ENCODE peak calls at places on chromosomes 11 and 22, in eight cellular contexts. J is prostate gland; S is CD8-positive, alpha-beta T cell; W is colonic mucosa; G is fibroblast of lung; C is mucosa of descending colon; M is PC-9; X is PC-3. D is an unnamed sample.

GRCh38 chr22:38345782-38346181 is 28.5 kb upstream of the CSNK1E start:
- DNase-seq in C (no peak), W (no peak), S (no peak), J (peak; percentile 3), M (no peak), G (no peak), X (no peak), D (no peak)

GRCh38 chr11:17719028-17719939 is at the start of gene MYOD1:
- DNase-seq in W (no peak), G (no peak), X (no peak), M (no peak), S (no peak), J (no peak), C (no peak), D (no peak)

GRCh38 chr22:28882545-28882877 is 861 bp upstream of the ZNRF3 start:
- DNase-seq in G (no peak), M (no peak), S (no peak), X (no peak), C (no peak), J (no peak), W (no peak), D (no peak)

GRCh38 chr22:20885557-20886323 is 26.9 kb downstream of the SNAP29 start:
- DNase-seq in J (peak; percentile 87), W (peak; percentile 92), X (peak; percentile 78), M (peak; percentile 85), S (peak; percentile 18), C (peak; percentile 91), G (peak; percentile 84), D (peak; percentile 91)

GRCh38 chr22:50473855-50474671 is 772 bp downstream of the SBF1 start:
- DNase-seq in C (peak; percentile 70), S (no peak), M (peak; percentile 46), J (no peak), X (peak; percentile 10), G (peak; percentile 55), W (peak; percentile 47), D (peak; percentile 44)

GRCh38 chr22:29375436-29376076 is 12.8 kb downstream of the AP1B1 start:
- DNase-seq in S (no peak), C (no peak), M (no peak), J (no peak), X (no peak), W (no peak), G (peak; percentile 16), D (no peak)

GRCh38 chr11:100581318-100581717 is 105.8 kb upstream of the ARHGAP42 start:
- DNase-seq in G (no peak), X (peak; percentile 51), S (no peak), C (no peak), M (no peak), W (no peak), J (no peak), D (no peak)

GRCh38 chr11:115886111-115886733 is 382.0 kb upstream of the CADM1 start:
- DNase-seq in W (no peak), G (no peak), M (no peak), J (no peak), C (no peak), S (no peak), X (no peak), D (no peak)

GRCh38 chr11:31133064-31133463 is 236.5 kb downstream of the DCDC1 start:
- DNase-seq in C (no peak), M (no peak), S (no peak), X (no peak), J (no peak), W (no peak), G (no peak), D (no peak)

GRCh38 chr11:10076458-10077141 is 217.4 kb downstream of the SBF2 start:
- DNase-seq in C (peak; percentile 36), W (peak; percentile 31), G (peak; percentile 73), M (no peak), J (peak; percentile 15), S (no peak), X (peak; percentile 59), D (peak; percentile 39)

GRCh38 chr22:17119481-17120202 is 1.5 kb downstream of the TMEM121B start:
- DNase-seq in J (no peak), S (no peak), M (no peak), W (peak; percentile 45), G (peak; percentile 17), X (peak; percentile 3), C (peak; percentile 73), D (peak; percentile 62)

GRCh38 chr22:49303781-49304461 is 523.8 kb downstream of the BRD1 start:
- DNase-seq in X (no peak), J (no peak), S (no peak), C (no peak), M (no peak), W (peak; percentile 14), G (no peak), D (no peak)

GRCh38 chr11:71580057-71581003 is 2.3 kb downstream of the KRTAP5-11 start:
- DNase-seq in M (peak; percentile 63), W (peak; percentile 69), X (peak; percentile 88), J (peak; percentile 79), C (no peak), S (no peak), G (peak; percentile 75), D (peak; percentile 74)

GRCh38 chr22:23583836-23584235 is 3.7 kb upstream of the IGLL1 start:
- DNase-seq in W (no peak), X (no peak), S (no peak), M (no peak), G (no peak), C (no peak), J (no peak), D (no peak)

DNA sequence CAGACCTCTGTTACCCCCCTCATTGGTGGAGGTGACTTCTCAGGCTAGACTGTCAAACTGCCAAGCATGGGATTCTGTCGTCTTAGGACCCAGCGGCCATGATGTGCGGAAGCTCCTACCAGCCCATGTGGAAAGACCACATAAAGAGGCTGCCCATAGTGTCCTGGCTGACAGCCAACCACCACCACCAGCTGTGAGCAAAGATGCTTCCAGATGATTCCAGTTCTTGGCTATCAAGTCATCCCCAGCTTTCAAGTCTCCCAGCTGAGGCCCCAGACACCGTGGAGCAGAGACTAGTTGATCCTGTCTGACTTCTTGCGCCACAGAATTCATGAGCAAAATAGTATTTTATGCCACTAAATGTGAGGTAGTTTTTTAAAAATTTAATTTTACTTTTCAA is 32.9 kb downstream of the SCUBE1 start:
- DNase-seq in C (no peak), W (no peak), S (no peak), G (no peak), X (no peak), M (no peak), J (no peak), D (no peak)
- H3K4me1 ChIP-seq in C (no peaks in the 10 kb centered on the region), W (no peaks in the 10 kb centered on the region), S (no peaks in the 10 kb centered on the region), G (no peaks in the 10 kb centered on the region), X (no peaks in the 10 kb centered on the region), M (no peaks in the 10 kb centered on the region), J (no peaks in the 10 kb centered on the region), D (peaks cover 23% of the 10 kb centered on the region)

GRCh38 chr11:19677380-19678080 is 35.1 kb upstream of the NAV2 start:
- DNase-seq in J (no peak), X (no peak), G (peak; percentile 83), C (no peak), S (no peak), W (no peak), M (no peak), D (no peak)

GRCh38 chr11:19680824-19681368 is 31.7 kb upstream of the NAV2 start:
- DNase-seq in C (no peak), W (no peak), G (no peak), J (no peak), X (peak; percentile 20), S (no peak), M (no peak), D (no peak)

GRCh38 chr11:19683141-19683805 is 29.4 kb upstream of the NAV2 start:
- DNase-seq in S (no peak), J (no peak), C (no peak), X (no peak), W (no peak), G (peak; percentile 45), M (no peak), D (no peak)

GRCh38 chr11:19676508-19677379 is 35.9 kb upstream of the NAV2 start:
- DNase-seq in W (no peak), C (no peak), M (no peak), G (no peak), J (no peak), S (no peak), X (no peak), D (no peak)

GRCh38 chr11:19679952-19680823 is 32.4 kb upstream of the NAV2 start:
- DNase-seq in G (peak; percentile 99), J (peak; percentile 77), M (peak; percentile 92), X (peak; percentile 97), S (no peak), C (peak; percentile 67), W (peak; percentile 66), D (peak; percentile 40)
- TF ChIP-seq CTCF in G (peak; percentile 23), J (no peak), M (peak; percentile 24), X (no peak), S (no peak), C (no peak), W (no peak), D (no peak)

GRCh38 chr22:43098356-43098755 is 9.2 kb upstream of the TTLL1 start:
- DNase-seq in X (no peak), C (no peak), G (no peak), M (no peak), J (no peak), S (no peak), W (no peak), D (no peak)

GRCh38 chr22:43099095-43099494 is 9.9 kb upstream of the TTLL1 start:
- DNase-seq in X (no peak), C (no peak), J (no peak), W (no peak), M (no peak), S (no peak), G (no peak), D (no peak)

GRCh38 chr22:43100223-43100622 is 10.3 kb upstream of the BIK start:
- DNase-seq in G (no peak), S (no peak), C (no peak), W (no peak), X (no peak), M (peak; percentile 77), J (no peak), D (no peak)

GRCh38 chr22:43096420-43096819 is 7.2 kb upstream of the TTLL1 start:
- DNase-seq in W (no peak), M (no peak), J (no peak), X (no peak), S (no peak), C (no peak), G (no peak), D (no peak)

GRCh38 chr22:43101306-43101705 is 9.2 kb upstream of the BIK start:
- DNase-seq in G (no peak), C (no peak), J (no peak), S (no peak), X (no peak), W (no peak), M (no peak), D (no peak)
- H3K4me1 ChIP-seq in G (no peaks in the 10 kb centered on the region), C (no peaks in the 10 kb centered on the region), J (no peaks in the 10 kb centered on the region), S (no peaks in the 10 kb centered on the region), X (no peaks in the 10 kb centered on the region), W (no peaks in the 10 kb centered on the region), M (peaks cover 15% of the 10 kb centered on the region), D (peaks cover 10% of the 10 kb centered on the region)

GRCh38 chr11:66386171-66387069 is 14.9 kb upstream of the SLC29A2 start:
- DNase-seq in G (peak; percentile 90), J (peak; percentile 80), S (peak; percentile 78), C (peak; percentile 85), W (peak; percentile 92), M (peak; percentile 79), X (peak; percentile 95), D (peak; percentile 88)
- TF ChIP-seq CTCF in G (peak; percentile 98), J (peak; percentile 55), S (peak; percentile 77), C (peak; percentile 86), W (peak; percentile 94), M (peak; percentile 97), X (peak; percentile 98), D (peak; percentile 97)